ENCODE peak calls at places on chromosomes 13 and 19, in four cellular contexts. Y, G, W and J are unnamed samples. For H3K9me3, the result is how much of the 10 kb centered on the place peaks cover.

GRCh38 chr13:34104853-34105252 is 286.9 kb downstream of the RFC3 start:
- DNase-seq in Y (no peak), G (no peak), W (no peak), J (no peak)

GRCh38 chr19:13172335-13173128 is 22.3 kb downstream of the IER2 start:
- DNase-seq in Y (peak), G (peak), W (peak), J (peak)

GRCh38 chr19:1064661-1065605 is 2.0 kb upstream of the ARHGAP45 start:
- DNase-seq in Y (peak), G (peak), W (peak), J (peak)

GRCh38 chr13:75454497-75454896 is 27.5 kb downstream of the TBC1D4 start:
- DNase-seq in Y (no peak), G (no peak), W (no peak), J (no peak)

GRCh38 chr19:6425732-6426686 is 1.4 kb upstream of the KHSRP start:
- DNase-seq in Y (no peak), G (peak), W (no peak), J (no peak)

GRCh38 chr19:49391581-49392399 is 3.7 kb downstream of the KASH5 start:
- DNase-seq in Y (peak), G (peak), W (peak), J (peak)

GRCh38 chr13:99442273-99442895 is 58.9 kb upstream of the TM9SF2 start:
- DNase-seq in Y (no peak), G (peak), W (peak), J (peak)

GRCh38 chr13:32117696-32118095 is 86.1 kb downstream of the FRY start:
- DNase-seq in Y (peak), G (no peak), W (no peak), J (no peak)

GRCh38 chr19:1884719-1885334 is 469 bp downstream of the ABHD17A start:
- DNase-seq in Y (peak), G (peak), W (no peak), J (no peak)

GRCh38 chr19:10431254-10431942 is 11.1 kb downstream of the PDE4A start:
- DNase-seq in Y (no peak), G (peak), W (peak), J (no peak)

GRCh38 chr13:25659091-25659502 is 287.3 kb downstream of the ATP8A2 start:
- DNase-seq in Y (no peak), G (no peak), W (no peak), J (no peak)

GRCh38 chr13:34322416-34323074 is 504.6 kb downstream of the RFC3 start:
- DNase-seq in Y (no peak), G (no peak), W (no peak), J (no peak)

GRCh38 chr19:48244289-48244688 is 11.4 kb downstream of the CARD8 start:
- DNase-seq in Y (no peak), G (no peak), W (peak), J (no peak)

GRCh38 chr19:47514151-47514868 is 553 bp downstream of the NAPA start:
- DNase-seq in Y (no peak), G (peak), W (no peak), J (no peak)

GRCh38 chr19:57111329-57111644 is 8.5 kb upstream of the USP29 start:
- DNase-seq in Y (no peak), G (no peak), W (no peak), J (no peak)
- H3K9me3 ChIP-seq in Y (under half), G (under half), W (under half), J (under half)

DNA sequence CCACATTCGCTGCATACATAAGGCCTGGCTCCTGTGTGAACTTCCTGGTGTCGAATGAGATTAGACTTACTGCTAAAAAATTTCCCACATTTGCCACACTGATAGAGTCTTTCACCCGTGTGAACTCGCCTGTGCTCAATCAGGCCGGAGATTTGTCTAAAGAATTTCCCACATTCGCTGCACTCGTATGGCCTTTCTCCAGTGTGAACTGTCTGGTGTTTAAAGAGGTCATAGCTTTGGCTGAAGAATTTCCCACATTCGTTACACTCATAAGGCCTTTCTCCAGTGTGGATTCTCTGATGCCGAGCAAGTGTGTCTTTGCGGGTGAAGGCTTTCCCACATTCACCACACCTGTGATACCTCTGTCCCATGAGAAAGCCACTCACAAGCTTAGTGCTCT is 6.5 kb downstream of the ZNF671 start:
- DNase-seq in Y (no peak), G (no peak), W (no peak), J (no peak)
- H3K9me3 ChIP-seq in Y (half or more), G (under half), W (under half), J (under half)

GRCh38 chr19:27722625-27723024 is 1490.3 kb downstream of the UQCRFS1 start:
- DNase-seq in Y (no peak), G (no peak), W (no peak), J (no peak)
- H3K9me3 ChIP-seq in Y (half or more), G (under half), W (under half), J (under half)

GRCh38 chr19:37635076-37636056 is 19.9 kb downstream of the ZFP30 start:
- DNase-seq in Y (no peak), G (no peak), W (no peak), J (no peak)
- H3K9me3 ChIP-seq in Y (half or more), G (half or more), W (under half), J (under half)

GRCh38 chr13:111625526-111626315 is 305.3 kb downstream of the TEX29 start:
- DNase-seq in Y (no peak), G (no peak), W (no peak), J (no peak)
- H3K9me3 ChIP-seq in Y (under half), G (under half), W (under half), J (under half)

GRCh38 chr19:23913931-23914330 is 755 bp upstream of the ZNF726 start:
- DNase-seq in Y (no peak), G (no peak), W (no peak), J (no peak)
- H3K9me3 ChIP-seq in Y (under half), G (under half), W (under half), J (under half)